ENCODE peak calls at places on chromosomes 3 and 15, in nine cellular contexts. Q is GM12891, H is substantia nigra, B is GOT3, Z is activated gamma-delta T cell treated with Interleukin-2 at 50 U/mL for 16 hours, F is ovary, W is NCI-H69, M is mucosa of gallbladder, R is cardiac muscle cell. T is an unnamed sample.
A peak's percentile ranks its signal among the peaks of the same experiment; 100 is the strongest.

GRCh38 chr3:55128201-55128870 is 200.5 kb upstream of the LRTM1 start:
- DNase-seq in H (no peak), W (peak; percentile 89), Q (no peak), B (no peak), R (peak; percentile 63), Z (no peak), M (no peak), F (no peak), T (no peak)

GRCh38 chr3:190995156-190995555 is 132.7 kb upstream of the GMNC start:
- DNase-seq in R (no peak), M (no peak), W (no peak), Z (no peak), F (no peak), B (no peak), H (no peak), Q (no peak), T (no peak)

GRCh38 chr3:21954709-21955108 is 203.7 kb upstream of the ZNF385D start:
- DNase-seq in Z (no peak), R (peak; percentile 83), H (no peak), B (no peak), W (no peak), Q (no peak), M (no peak), F (no peak), T (no peak)

GRCh38 chr3:77530870-77531269 is 491.0 kb downstream of the ROBO2 start:
- DNase-seq in Q (no peak), R (no peak), H (no peak), Z (no peak), F (no peak), B (no peak), M (no peak), W (peak; percentile 15), T (no peak)

GRCh38 chr3:42590989-42591756 is 513 bp downstream of the SS18L2 start:
- DNase-seq in F (no peak), R (no peak), Q (no peak), M (no peak), Z (no peak), H (no peak), W (peak; percentile 39), B (no peak), T (no peak)

GRCh38 chr3:70829101-70829500 is 516.7 kb upstream of the MDFIC2 start:
- DNase-seq in F (peak; percentile 9), M (no peak), Q (no peak), H (no peak), W (no peak), R (peak; percentile 89), Z (no peak), B (no peak), T (no peak)

GRCh38 chr15:40857601-40858351 is 13.9 kb downstream of the SPINT1 start:
- DNase-seq in Z (peak; percentile 79), B (peak; percentile 33), H (peak; percentile 14), R (peak; percentile 75), W (peak; percentile 76), M (peak; percentile 83), Q (peak; percentile 86), F (peak; percentile 46), T (peak; percentile 82)

GRCh38 chr3:178352300-178353021 is 183.8 kb upstream of the KCNMB2 start:
- DNase-seq in R (peak; percentile 94), Q (no peak), W (peak; percentile 81), M (peak; percentile 16), B (no peak), Z (no peak), H (no peak), F (no peak), T (no peak)

GRCh38 chr3:60803812-60804211 is 447.4 kb downstream of the FHIT start:
- DNase-seq in B (no peak), Z (no peak), M (no peak), W (peak; percentile 63), H (peak; percentile 12), F (no peak), R (no peak), Q (no peak), T (no peak)

GRCh38 chr3:126543457-126544090 is 15.2 kb downstream of the C3orf22 start:
- DNase-seq in M (no peak), Q (no peak), W (no peak), R (no peak), H (no peak), F (no peak), Z (no peak), B (no peak), T (peak; percentile 32)

GRCh38 chr3:52056521-52056967 is at the start of gene DUSP7:
- DNase-seq in W (peak; percentile 85), Q (peak; percentile 76), F (peak; percentile 64), Z (peak; percentile 56), H (peak; percentile 44), B (no peak), M (peak; percentile 68), R (peak; percentile 76), T (peak; percentile 85)

GRCh38 chr3:17967111-17967510 is 224.7 kb upstream of the TBC1D5 start:
- DNase-seq in M (no peak), B (no peak), R (no peak), F (no peak), H (peak; percentile 63), Q (no peak), Z (no peak), W (no peak), T (no peak)

GRCh38 chr3:71245052-71245488 is 338.5 kb downstream of the FOXP1 start:
- DNase-seq in Z (no peak), H (no peak), R (peak; percentile 88), M (no peak), W (no peak), F (peak; percentile 56), Q (no peak), B (no peak), T (no peak)

GRCh38 chr15:48112242-48112641 is 8.5 kb upstream of the SLC24A5 start:
- DNase-seq in Q (no peak), R (peak; percentile 29), F (no peak), W (peak; percentile 84), H (no peak), B (no peak), Z (no peak), M (no peak), T (no peak)

GRCh38 chr3:129626744-129627349 is 20.4 kb upstream of the PLXND1 start:
- DNase-seq in M (peak; percentile 89), H (peak; percentile 63), W (peak; percentile 84), Z (peak; percentile 63), R (peak; percentile 93), F (peak; percentile 85), B (peak; percentile 65), Q (peak; percentile 97), T (peak; percentile 98)

GRCh38 chr3:52649461-52650210 is 36.1 kb downstream of the PBRM1 start:
- DNase-seq in R (peak; percentile 60), W (no peak), M (no peak), H (no peak), Z (no peak), F (no peak), Q (no peak), B (no peak), T (no peak)

GRCh38 chr15:70669006-70669602 is 94.3 kb downstream of the UACA start:
- DNase-seq in Q (peak; percentile 9), W (no peak), F (no peak), H (no peak), R (no peak), M (no peak), Z (no peak), B (no peak), T (no peak)

GRCh38 chr15:23447107-23447500 is at the start of gene GOLGA6L2:
- DNase-seq in B (no peak), H (no peak), Q (no peak), R (no peak), F (no peak), W (no peak), M (no peak), Z (no peak), T (no peak)

GRCh38 chr15:31398677-31399260 is 72.1 kb downstream of the KLF13 start:
- DNase-seq in H (no peak), B (no peak), W (peak; percentile 78), Q (no peak), Z (no peak), F (no peak), R (peak; percentile 42), M (no peak), T (peak; percentile 43)

T was measured in Right ventricle myocardium superior.